ENCODE peak calls at places on chromosome 6, in six cellular contexts. One of them, this sample, is unnamed.
A peak's percentile ranks its signal among the peaks of the same experiment; 100 is the strongest.

GRCh38 chr6:113050979-113051378 is 703.8 kb downstream of the RFPL4B start:
- DNase-seq in IMR-90: no peak
- DNase-seq in mesendoderm: peak; percentile 59
- DNase-seq in mesenchymal stem cell: no peak
- DNase-seq in H1: peak; percentile 5
- DNase-seq in trophoblast cell: no peak
- DNase-seq in this sample: peak; percentile 39

GRCh38 chr6:127302728-127303675 is 36.3 kb downstream of the RNF146 start:
- DNase-seq in IMR-90: peak; percentile 48
- DNase-seq in mesendoderm: no peak
- DNase-seq in mesenchymal stem cell: peak; percentile 50
- DNase-seq in H1: no peak
- DNase-seq in trophoblast cell: peak; percentile 5
- DNase-seq in this sample: no peak

GRCh38 chr6:22940571-22941290 is 371.4 kb downstream of the HDGFL1 start:
- DNase-seq in IMR-90: no peak
- DNase-seq in mesendoderm: no peak
- DNase-seq in mesenchymal stem cell: peak; percentile 16
- DNase-seq in H1: no peak
- DNase-seq in trophoblast cell: no peak
- DNase-seq in this sample: no peak

GRCh38 chr6:57224769-57225515 is 2.8 kb upstream of the RAB23 start:
- DNase-seq in IMR-90: peak; percentile 70
- DNase-seq in mesendoderm: peak; percentile 20
- DNase-seq in mesenchymal stem cell: peak; percentile 68
- DNase-seq in H1: no peak
- DNase-seq in trophoblast cell: no peak
- DNase-seq in this sample: no peak

GRCh38 chr6:15400572-15401004 is 154.7 kb downstream of the JARID2 start:
- DNase-seq in IMR-90: peak; percentile 16
- DNase-seq in mesendoderm: peak; percentile 56
- DNase-seq in mesenchymal stem cell: peak; percentile 70
- DNase-seq in H1: no peak
- DNase-seq in trophoblast cell: no peak
- DNase-seq in this sample: no peak

GRCh38 chr6:166586424-166587156 is at the start of gene RAMACL:
- DNase-seq in IMR-90: no peak
- DNase-seq in mesendoderm: peak; percentile 75
- DNase-seq in mesenchymal stem cell: no peak
- DNase-seq in H1: no peak
- DNase-seq in trophoblast cell: no peak
- DNase-seq in this sample: no peak

GRCh38 chr6:163301721-163302635 is 112.5 kb upstream of the QKI start:
- DNase-seq in IMR-90: no peak
- DNase-seq in mesendoderm: no peak
- DNase-seq in mesenchymal stem cell: no peak
- DNase-seq in H1: no peak
- DNase-seq in trophoblast cell: no peak
- DNase-seq in this sample: peak; percentile 45

GRCh38 chr6:42710316-42710715 is 12.1 kb downstream of the PRPH2 start:
- DNase-seq in IMR-90: peak; percentile 61
- DNase-seq in mesendoderm: peak; percentile 90
- DNase-seq in mesenchymal stem cell: peak; percentile 85
- DNase-seq in H1: no peak
- DNase-seq in trophoblast cell: no peak
- DNase-seq in this sample: peak; percentile 30

GRCh38 chr6:38176797-38177751 is 357.5 kb downstream of the ZFAND3 start:
- DNase-seq in IMR-90: peak; percentile 5
- DNase-seq in mesendoderm: peak; percentile 76
- DNase-seq in mesenchymal stem cell: no peak
- DNase-seq in H1: no peak
- DNase-seq in trophoblast cell: no peak
- DNase-seq in this sample: no peak

GRCh38 chr6:158706369-158706982 is 56.6 kb downstream of the SYTL3 start:
- DNase-seq in IMR-90: peak; percentile 51
- DNase-seq in mesendoderm: peak; percentile 96
- DNase-seq in mesenchymal stem cell: peak; percentile 70
- DNase-seq in H1: no peak
- DNase-seq in trophoblast cell: no peak
- DNase-seq in this sample: no peak

GRCh38 chr6:158408552-158409130 is 96.4 kb downstream of the TULP4 start:
- DNase-seq in IMR-90: peak; percentile 76
- DNase-seq in mesendoderm: no peak
- DNase-seq in mesenchymal stem cell: peak; percentile 53
- DNase-seq in H1: no peak
- DNase-seq in trophoblast cell: no peak
- DNase-seq in this sample: no peak

GRCh38 chr6:26295691-26296555 is 69.1 kb upstream of the BTN3A2 start:
- DNase-seq in IMR-90: peak; percentile 92
- DNase-seq in mesendoderm: no peak
- DNase-seq in mesenchymal stem cell: peak; percentile 90
- DNase-seq in H1: no peak
- DNase-seq in trophoblast cell: peak; percentile 85
- DNase-seq in this sample: no peak

GRCh38 chr6:20400476-20401402 is 940 bp upstream of the E2F3 start:
- DNase-seq in IMR-90: no peak
- DNase-seq in mesendoderm: peak; percentile 18
- DNase-seq in mesenchymal stem cell: peak; percentile 61
- DNase-seq in H1: no peak
- DNase-seq in trophoblast cell: no peak
- DNase-seq in this sample: no peak

GRCh38 chr6:7161845-7162244 is 54.1 kb downstream of the RREB1 start:
- DNase-seq in IMR-90: no peak
- DNase-seq in mesendoderm: no peak
- DNase-seq in mesenchymal stem cell: no peak
- DNase-seq in H1: no peak
- DNase-seq in trophoblast cell: no peak
- DNase-seq in this sample: no peak

GRCh38 chr6:28315628-28316027 is 20.3 kb downstream of the ZSCAN31 start:
- DNase-seq in IMR-90: peak; percentile 14
- DNase-seq in mesendoderm: no peak
- DNase-seq in mesenchymal stem cell: no peak
- DNase-seq in H1: no peak
- DNase-seq in trophoblast cell: no peak
- DNase-seq in this sample: no peak

GRCh38 chr6:28311139-28311823 is 24.7 kb downstream of the ZSCAN31 start:
- DNase-seq in IMR-90: no peak
- DNase-seq in mesendoderm: no peak
- DNase-seq in mesenchymal stem cell: no peak
- DNase-seq in H1: no peak
- DNase-seq in trophoblast cell: no peak
- DNase-seq in this sample: no peak

GRCh38 chr6:28312939-28313338 is 23.0 kb downstream of the ZSCAN31 start:
- DNase-seq in IMR-90: no peak
- DNase-seq in mesendoderm: no peak
- DNase-seq in mesenchymal stem cell: no peak
- DNase-seq in H1: no peak
- DNase-seq in trophoblast cell: no peak
- DNase-seq in this sample: no peak
- H4K8ac ChIP-seq in IMR-90: no peak overlapping the region
- H4K8ac ChIP-seq in mesendoderm: no peak overlapping the region
- H4K8ac ChIP-seq in mesenchymal stem cell: no peak overlapping the region
- H4K8ac ChIP-seq in H1: no peak overlapping the region
- H4K8ac ChIP-seq in trophoblast cell: no peak overlapping the region
- H4K8ac ChIP-seq in this sample: peak overlapping the region; percentile 50

GRCh38 chr6:3847521-3847920 is 1.7 kb upstream of the FAM50B start:
- DNase-seq in IMR-90: peak; percentile 36
- DNase-seq in mesendoderm: no peak
- DNase-seq in mesenchymal stem cell: peak; percentile 54
- DNase-seq in H1: no peak
- DNase-seq in trophoblast cell: no peak
- DNase-seq in this sample: no peak

GRCh38 chr6:3843379-3844096 is 5.6 kb upstream of the FAM50B start:
- DNase-seq in IMR-90: no peak
- DNase-seq in mesendoderm: no peak
- DNase-seq in mesenchymal stem cell: no peak
- DNase-seq in H1: no peak
- DNase-seq in trophoblast cell: no peak
- DNase-seq in this sample: no peak

GRCh38 chr6:3841711-3842565 is 7.2 kb upstream of the FAM50B start:
- DNase-seq in IMR-90: peak; percentile 80
- DNase-seq in mesendoderm: no peak
- DNase-seq in mesenchymal stem cell: peak; percentile 47
- DNase-seq in H1: no peak
- DNase-seq in trophoblast cell: peak; percentile 98
- DNase-seq in this sample: no peak

GRCh38 chr6:3841066-3841454 is 8.1 kb upstream of the FAM50B start:
- DNase-seq in IMR-90: no peak
- DNase-seq in mesendoderm: no peak
- DNase-seq in mesenchymal stem cell: peak; percentile 46
- DNase-seq in H1: no peak
- DNase-seq in trophoblast cell: peak; percentile 26
- DNase-seq in this sample: no peak

DNA sequence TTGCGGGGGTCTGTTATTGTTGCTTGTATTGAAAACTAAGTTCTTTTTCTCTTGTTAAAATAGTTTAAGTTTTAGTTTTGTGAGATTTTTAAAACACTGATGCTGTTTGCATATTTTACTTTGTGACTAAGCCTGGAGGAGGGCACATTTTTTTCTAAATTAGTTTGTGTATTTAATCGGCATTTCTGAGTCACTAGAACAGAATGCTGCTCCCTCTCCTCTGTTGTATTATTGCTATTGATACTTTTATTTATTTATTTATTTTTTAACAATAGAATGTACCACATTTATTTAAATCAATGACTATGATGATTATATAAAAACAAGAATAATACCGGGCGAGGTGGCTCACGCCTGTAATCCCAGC is 5.1 kb upstream of the FAM50B start:
- DNase-seq in IMR-90: peak; percentile 82
- DNase-seq in mesendoderm: no peak
- DNase-seq in mesenchymal stem cell: peak; percentile 51
- DNase-seq in H1: no peak
- DNase-seq in trophoblast cell: no peak
- DNase-seq in this sample: no peak
- H3K4me3 ChIP-seq in IMR-90: peak overlapping the region; percentile 7
- H3K4me3 ChIP-seq in mesendoderm: no peak overlapping the region
- H3K4me3 ChIP-seq in mesenchymal stem cell: no peak overlapping the region
- H3K4me3 ChIP-seq in H1: no peak overlapping the region
- H3K4me3 ChIP-seq in trophoblast cell: no peak overlapping the region
- H3K4me3 ChIP-seq in this sample: no peak overlapping the region

GRCh38 chr6:148340586-148341297 is 1.9 kb upstream of the SASH1 start:
- DNase-seq in IMR-90: no peak
- DNase-seq in mesendoderm: no peak
- DNase-seq in mesenchymal stem cell: peak; percentile 21
- DNase-seq in H1: no peak
- DNase-seq in trophoblast cell: no peak
- DNase-seq in this sample: no peak

GRCh38 chr6:148343383-148343782 is 745 bp downstream of the SASH1 start:
- DNase-seq in IMR-90: no peak
- DNase-seq in mesendoderm: peak; percentile 68
- DNase-seq in mesenchymal stem cell: peak; percentile 63
- DNase-seq in H1: no peak
- DNase-seq in trophoblast cell: no peak
- DNase-seq in this sample: no peak

GRCh38 chr6:148343028-148343374 is 363 bp downstream of the SASH1 start:
- DNase-seq in IMR-90: no peak
- DNase-seq in mesendoderm: peak; percentile 42
- DNase-seq in mesenchymal stem cell: no peak
- DNase-seq in H1: no peak
- DNase-seq in trophoblast cell: no peak
- DNase-seq in this sample: no peak

GRCh38 chr6:148339766-148340165 is 2.9 kb upstream of the SASH1 start:
- DNase-seq in IMR-90: no peak
- DNase-seq in mesendoderm: no peak
- DNase-seq in mesenchymal stem cell: no peak
- DNase-seq in H1: no peak
- DNase-seq in trophoblast cell: peak; percentile 95
- DNase-seq in this sample: no peak

GRCh38 chr6:148342146-148343027 is at the start of gene SASH1:
- DNase-seq in IMR-90: peak; percentile 77
- DNase-seq in mesendoderm: peak; percentile 97
- DNase-seq in mesenchymal stem cell: peak; percentile 95
- DNase-seq in H1: peak; percentile 85
- DNase-seq in trophoblast cell: peak; percentile 87
- DNase-seq in this sample: peak; percentile 94
- H4K8ac ChIP-seq in IMR-90: peak within 1 kb of the TSS; percentile 92
- H4K8ac ChIP-seq in mesendoderm: peak within 1 kb of the TSS; percentile 28
- H4K8ac ChIP-seq in mesenchymal stem cell: peak within 1 kb of the TSS; percentile 84
- H4K8ac ChIP-seq in H1: peak within 1 kb of the TSS; percentile 98
- H4K8ac ChIP-seq in trophoblast cell: peak within 1 kb of the TSS; percentile 88
- H4K8ac ChIP-seq in this sample: no peak within 1 kb of the TSS

DNA sequence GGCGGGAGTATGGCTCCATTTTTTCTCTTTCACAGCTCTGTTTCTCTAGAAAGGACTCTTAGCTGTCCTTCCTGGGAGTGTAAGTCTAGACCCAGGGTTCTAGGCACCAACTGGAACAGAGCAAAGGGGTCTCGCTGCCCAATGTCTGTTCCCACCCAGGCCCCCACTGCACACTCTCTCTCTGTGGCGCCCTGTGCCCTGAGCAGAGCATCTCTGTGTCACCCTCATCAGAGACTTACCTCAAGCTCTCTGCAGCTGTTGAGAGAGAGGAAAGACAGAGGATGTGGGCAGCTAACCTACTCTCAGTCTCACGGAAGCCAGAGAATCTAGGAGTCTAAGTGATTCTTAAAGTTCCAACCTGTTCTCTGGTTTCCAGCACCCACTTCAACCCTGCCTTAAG is 9.5 kb downstream of the NCR2 start:
- DNase-seq in IMR-90: no peak
- DNase-seq in mesendoderm: no peak
- DNase-seq in mesenchymal stem cell: no peak
- DNase-seq in H1: no peak
- DNase-seq in trophoblast cell: no peak
- DNase-seq in this sample: no peak
- H3K4me3 ChIP-seq in IMR-90: no peak overlapping the region
- H3K4me3 ChIP-seq in mesendoderm: no peak overlapping the region
- H3K4me3 ChIP-seq in mesenchymal stem cell: no peak overlapping the region
- H3K4me3 ChIP-seq in H1: no peak overlapping the region
- H3K4me3 ChIP-seq in trophoblast cell: no peak overlapping the region
- H3K4me3 ChIP-seq in this sample: no peak overlapping the region

GRCh38 chr6:150613269-150613668 is 13.6 kb downstream of the PLEKHG1 start:
- DNase-seq in IMR-90: no peak
- DNase-seq in mesendoderm: no peak
- DNase-seq in mesenchymal stem cell: no peak
- DNase-seq in H1: no peak
- DNase-seq in trophoblast cell: no peak
- DNase-seq in this sample: no peak
- H4K8ac ChIP-seq in IMR-90: no peak overlapping the region
- H4K8ac ChIP-seq in mesendoderm: no peak overlapping the region
- H4K8ac ChIP-seq in mesenchymal stem cell: no peak overlapping the region
- H4K8ac ChIP-seq in H1: no peak overlapping the region
- H4K8ac ChIP-seq in trophoblast cell: no peak overlapping the region
- H4K8ac ChIP-seq in this sample: no peak overlapping the region